ENCODE peak calls at places on chromosome 5, in four cellular contexts. One of them, this sample, is unnamed.

GRCh38 chr5:141260458-141261237 is 15.5 kb downstream of the PCDHB15 start:
- DNase-seq in activated CD4-positive, alpha-beta T cell treated with anti-CD3 and anti-CD28 coated beads, Interleukin-2, amount 10 ng/mL, durations not matched to agents 7 days and 5 days: no peak
- DNase-seq in transverse colon: no peak
- DNase-seq in WTC11: no peak
- DNase-seq in this sample: no peak

GRCh38 chr5:36238896-36239295 is 2.8 kb downstream of the NADK2 start:
- DNase-seq in activated CD4-positive, alpha-beta T cell treated with anti-CD3 and anti-CD28 coated beads, Interleukin-2, amount 10 ng/mL, durations not matched to agents 7 days and 5 days: no peak
- DNase-seq in transverse colon: no peak
- DNase-seq in WTC11: no peak
- DNase-seq in this sample: no peak

GRCh38 chr5:124871299-124871698 is 124.9 kb upstream of the ZNF608 start:
- DNase-seq in activated CD4-positive, alpha-beta T cell treated with anti-CD3 and anti-CD28 coated beads, Interleukin-2, amount 10 ng/mL, durations not matched to agents 7 days and 5 days: no peak
- DNase-seq in transverse colon: no peak
- DNase-seq in WTC11: no peak
- DNase-seq in this sample: no peak

GRCh38 chr5:16552666-16553343 is 64.0 kb downstream of the RETREG1 start:
- DNase-seq in activated CD4-positive, alpha-beta T cell treated with anti-CD3 and anti-CD28 coated beads, Interleukin-2, amount 10 ng/mL, durations not matched to agents 7 days and 5 days: peak; percentile 60
- DNase-seq in transverse colon: peak; percentile 87
- DNase-seq in WTC11: peak; percentile 83
- DNase-seq in this sample: peak; percentile 40

GRCh38 chr5:71836084-71836483 is 117.0 kb downstream of the CARTPT start:
- DNase-seq in activated CD4-positive, alpha-beta T cell treated with anti-CD3 and anti-CD28 coated beads, Interleukin-2, amount 10 ng/mL, durations not matched to agents 7 days and 5 days: no peak
- DNase-seq in transverse colon: no peak
- DNase-seq in WTC11: no peak
- DNase-seq in this sample: no peak

GRCh38 chr5:131252824-131253171 is 11.1 kb upstream of the CDC42SE2 start:
- DNase-seq in activated CD4-positive, alpha-beta T cell treated with anti-CD3 and anti-CD28 coated beads, Interleukin-2, amount 10 ng/mL, durations not matched to agents 7 days and 5 days: peak; percentile 87
- DNase-seq in transverse colon: peak; percentile 80
- DNase-seq in WTC11: no peak
- DNase-seq in this sample: peak; percentile 75

GRCh38 chr5:59062986-59063683 is 480.3 kb downstream of the RAB3C start:
- DNase-seq in activated CD4-positive, alpha-beta T cell treated with anti-CD3 and anti-CD28 coated beads, Interleukin-2, amount 10 ng/mL, durations not matched to agents 7 days and 5 days: no peak
- DNase-seq in transverse colon: no peak
- DNase-seq in WTC11: no peak
- DNase-seq in this sample: no peak

GRCh38 chr5:149855371-149855770 is 89.2 kb downstream of the PDE6A start:
- DNase-seq in activated CD4-positive, alpha-beta T cell treated with anti-CD3 and anti-CD28 coated beads, Interleukin-2, amount 10 ng/mL, durations not matched to agents 7 days and 5 days: no peak
- DNase-seq in transverse colon: no peak
- DNase-seq in WTC11: no peak
- DNase-seq in this sample: no peak

GRCh38 chr5:10854526-10855277 is 93.7 kb upstream of the DAP start:
- DNase-seq in activated CD4-positive, alpha-beta T cell treated with anti-CD3 and anti-CD28 coated beads, Interleukin-2, amount 10 ng/mL, durations not matched to agents 7 days and 5 days: no peak
- DNase-seq in transverse colon: peak; percentile 37
- DNase-seq in WTC11: no peak
- DNase-seq in this sample: no peak